ENCODE peak calls at places on chromosome 12, in eight cellular contexts. One of them, this sample, is unnamed.

GRCh38 chr12:108838194-108839010 is 19.0 kb downstream of the SSH1 start:
- DNase-seq in HepG2: peak
- DNase-seq in body of pancreas: peak
- DNase-seq in upper lobe of right lung: peak
- DNase-seq in Caco-2: no peak
- DNase-seq in IMR-90: peak
- DNase-seq in left lung: peak
- DNase-seq in HCT116: peak
- DNase-seq in this sample: peak

GRCh38 chr12:64187794-64188193 is 34.3 kb downstream of the KICS2 start:
- DNase-seq in HepG2: no peak
- DNase-seq in body of pancreas: no peak
- DNase-seq in upper lobe of right lung: no peak
- DNase-seq in Caco-2: no peak
- DNase-seq in IMR-90: no peak
- DNase-seq in left lung: no peak
- DNase-seq in HCT116: no peak
- DNase-seq in this sample: no peak

GRCh38 chr12:131473261-131473660 is 237.6 kb upstream of the SFSWAP start:
- DNase-seq in HepG2: no peak
- DNase-seq in body of pancreas: no peak
- DNase-seq in upper lobe of right lung: no peak
- DNase-seq in Caco-2: no peak
- DNase-seq in IMR-90: no peak
- DNase-seq in left lung: no peak
- DNase-seq in HCT116: no peak
- DNase-seq in this sample: no peak

GRCh38 chr12:52522346-52523011 is 2.3 kb upstream of the KRT5 start:
- DNase-seq in HepG2: no peak
- DNase-seq in body of pancreas: peak
- DNase-seq in upper lobe of right lung: no peak
- DNase-seq in Caco-2: no peak
- DNase-seq in IMR-90: no peak
- DNase-seq in left lung: no peak
- DNase-seq in HCT116: peak
- DNase-seq in this sample: no peak

GRCh38 chr12:14777271-14777670 is 26.0 kb downstream of the WBP11 start:
- DNase-seq in HepG2: peak
- DNase-seq in body of pancreas: peak
- DNase-seq in upper lobe of right lung: no peak
- DNase-seq in Caco-2: peak
- DNase-seq in IMR-90: no peak
- DNase-seq in left lung: no peak
- DNase-seq in HCT116: no peak
- DNase-seq in this sample: no peak

GRCh38 chr12:30908389-30909087 is 18.0 kb upstream of the TSPAN11 start:
- DNase-seq in HepG2: peak
- DNase-seq in body of pancreas: no peak
- DNase-seq in upper lobe of right lung: no peak
- DNase-seq in Caco-2: no peak
- DNase-seq in IMR-90: peak
- DNase-seq in left lung: no peak
- DNase-seq in HCT116: no peak
- DNase-seq in this sample: peak

GRCh38 chr12:71746983-71747611 is 7.6 kb upstream of the RAB21 start:
- DNase-seq in HepG2: peak
- DNase-seq in body of pancreas: peak
- DNase-seq in upper lobe of right lung: no peak
- DNase-seq in Caco-2: peak
- DNase-seq in IMR-90: peak
- DNase-seq in left lung: no peak
- DNase-seq in HCT116: peak
- DNase-seq in this sample: no peak

GRCh38 chr12:122921917-122922316 is 26.0 kb upstream of the VPS37B start:
- DNase-seq in HepG2: no peak
- DNase-seq in body of pancreas: no peak
- DNase-seq in upper lobe of right lung: no peak
- DNase-seq in Caco-2: no peak
- DNase-seq in IMR-90: no peak
- DNase-seq in left lung: no peak
- DNase-seq in HCT116: no peak
- DNase-seq in this sample: no peak

GRCh38 chr12:4270670-4271432 is 2.7 kb upstream of the CCND2 start:
- DNase-seq in HepG2: no peak
- DNase-seq in body of pancreas: peak
- DNase-seq in upper lobe of right lung: peak
- DNase-seq in Caco-2: peak
- DNase-seq in IMR-90: no peak
- DNase-seq in left lung: peak
- DNase-seq in HCT116: no peak
- DNase-seq in this sample: no peak

GRCh38 chr12:48788852-48789775 is at the start of gene ADCY6:
- DNase-seq in HepG2: peak
- DNase-seq in body of pancreas: peak
- DNase-seq in upper lobe of right lung: peak
- DNase-seq in Caco-2: peak
- DNase-seq in IMR-90: peak
- DNase-seq in left lung: peak
- DNase-seq in HCT116: peak
- DNase-seq in this sample: peak

GRCh38 chr12:112283541-112283940 is 98.7 kb downstream of the HECTD4 start:
- DNase-seq in HepG2: no peak
- DNase-seq in body of pancreas: no peak
- DNase-seq in upper lobe of right lung: no peak
- DNase-seq in Caco-2: no peak
- DNase-seq in IMR-90: no peak
- DNase-seq in left lung: no peak
- DNase-seq in HCT116: no peak
- DNase-seq in this sample: no peak

GRCh38 chr12:132638541-132639408 is 20.2 kb downstream of the P2RX2 start:
- DNase-seq in HepG2: peak
- DNase-seq in body of pancreas: no peak
- DNase-seq in upper lobe of right lung: no peak
- DNase-seq in Caco-2: peak
- DNase-seq in IMR-90: peak
- DNase-seq in left lung: no peak
- DNase-seq in HCT116: no peak
- DNase-seq in this sample: peak

GRCh38 chr12:2681426-2682205 is 113.2 kb upstream of the FKBP4 start:
- DNase-seq in HepG2: no peak
- DNase-seq in body of pancreas: no peak
- DNase-seq in upper lobe of right lung: no peak
- DNase-seq in Caco-2: peak
- DNase-seq in IMR-90: no peak
- DNase-seq in left lung: no peak
- DNase-seq in HCT116: no peak
- DNase-seq in this sample: no peak

GRCh38 chr12:55840581-55841351 is 2.0 kb downstream of the MMP19 start:
- DNase-seq in HepG2: no peak
- DNase-seq in body of pancreas: no peak
- DNase-seq in upper lobe of right lung: no peak
- DNase-seq in Caco-2: no peak
- DNase-seq in IMR-90: no peak
- DNase-seq in left lung: no peak
- DNase-seq in HCT116: no peak
- DNase-seq in this sample: no peak

GRCh38 chr12:18479266-18479665 is 217.9 kb downstream of the PIK3C2G start:
- DNase-seq in HepG2: no peak
- DNase-seq in body of pancreas: no peak
- DNase-seq in upper lobe of right lung: no peak
- DNase-seq in Caco-2: no peak
- DNase-seq in IMR-90: no peak
- DNase-seq in left lung: no peak
- DNase-seq in HCT116: no peak
- DNase-seq in this sample: no peak

GRCh38 chr12:110638792-110639191 is 24.9 kb downstream of the TCTN1 start:
- DNase-seq in HepG2: no peak
- DNase-seq in body of pancreas: no peak
- DNase-seq in upper lobe of right lung: no peak
- DNase-seq in Caco-2: no peak
- DNase-seq in IMR-90: peak
- DNase-seq in left lung: no peak
- DNase-seq in HCT116: no peak
- DNase-seq in this sample: no peak

GRCh38 chr12:110639336-110640178 is 25.6 kb downstream of the TCTN1 start:
- DNase-seq in HepG2: no peak
- DNase-seq in body of pancreas: no peak
- DNase-seq in upper lobe of right lung: no peak
- DNase-seq in Caco-2: no peak
- DNase-seq in IMR-90: peak
- DNase-seq in left lung: no peak
- DNase-seq in HCT116: no peak
- DNase-seq in this sample: peak

GRCh38 chr12:110637869-110638441 is 24.0 kb downstream of the TCTN1 start:
- DNase-seq in HepG2: no peak
- DNase-seq in body of pancreas: no peak
- DNase-seq in upper lobe of right lung: no peak
- DNase-seq in Caco-2: no peak
- DNase-seq in IMR-90: no peak
- DNase-seq in left lung: no peak
- DNase-seq in HCT116: no peak
- DNase-seq in this sample: no peak

GRCh38 chr12:110641512-110641911 is 27.6 kb downstream of the TCTN1 start:
- DNase-seq in HepG2: no peak
- DNase-seq in body of pancreas: no peak
- DNase-seq in upper lobe of right lung: no peak
- DNase-seq in Caco-2: no peak
- DNase-seq in IMR-90: peak
- DNase-seq in left lung: no peak
- DNase-seq in HCT116: no peak
- DNase-seq in this sample: no peak

DNA sequence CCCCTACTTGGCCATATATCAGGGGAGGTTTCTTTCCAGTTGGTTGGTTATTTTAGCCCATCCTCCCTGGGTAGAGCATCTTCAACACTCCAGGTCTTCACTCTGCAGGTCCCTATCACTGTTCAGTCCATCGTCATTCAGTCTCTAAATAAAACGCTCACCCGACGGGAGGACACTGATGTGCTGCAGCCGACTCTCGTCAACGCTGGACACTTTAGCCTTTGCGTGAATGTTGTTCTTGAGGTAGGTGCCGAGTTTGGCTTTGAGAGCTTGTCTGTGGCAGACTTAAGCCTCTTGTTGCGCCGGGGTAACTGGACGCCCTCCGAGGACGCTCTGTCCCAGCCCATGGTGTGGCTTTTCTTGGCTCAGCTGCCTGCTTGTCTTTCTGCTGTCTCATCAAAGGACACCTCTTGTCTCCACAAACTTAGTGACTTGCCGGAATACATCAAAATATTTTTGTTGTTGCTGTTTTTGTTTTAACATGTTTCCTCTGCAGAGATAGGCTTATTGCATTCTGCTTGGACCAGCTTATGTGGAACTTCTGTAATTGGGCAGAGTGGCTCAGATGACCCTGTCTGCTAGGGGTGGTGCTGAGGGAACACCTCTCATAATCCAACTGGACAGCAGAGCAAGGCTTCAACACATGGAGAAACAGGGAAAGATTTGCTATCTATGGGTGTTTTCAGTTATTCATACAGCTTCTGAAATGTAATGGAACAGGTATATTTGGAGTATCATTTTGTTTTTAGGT is 26.5 kb downstream of the TCTN1 start:
- DNase-seq in HepG2: no peak
- DNase-seq in body of pancreas: no peak
- DNase-seq in upper lobe of right lung: no peak
- DNase-seq in Caco-2: no peak
- DNase-seq in IMR-90: no peak
- DNase-seq in left lung: no peak
- DNase-seq in HCT116: no peak
- DNase-seq in this sample: no peak
- H3K4me3 ChIP-seq in HepG2: no peak
- H3K4me3 ChIP-seq in body of pancreas: no peak
- H3K4me3 ChIP-seq in upper lobe of right lung: no peak
- H3K4me3 ChIP-seq in Caco-2: no peak
- H3K4me3 ChIP-seq in IMR-90: no peak
- H3K4me3 ChIP-seq in left lung: no peak
- H3K4me3 ChIP-seq in HCT116: no peak
- H3K4me3 ChIP-seq in this sample: no peak

GRCh38 chr12:6863586-6864321 is 3.6 kb upstream of the TPI1 start:
- DNase-seq in HepG2: no peak
- DNase-seq in body of pancreas: no peak
- DNase-seq in upper lobe of right lung: no peak
- DNase-seq in Caco-2: no peak
- DNase-seq in IMR-90: no peak
- DNase-seq in left lung: no peak
- DNase-seq in HCT116: no peak
- DNase-seq in this sample: no peak
- TF ChIP-seq CTCF in HepG2: no peak
- TF ChIP-seq CTCF in body of pancreas: no peak
- TF ChIP-seq CTCF in upper lobe of right lung: no peak
- TF ChIP-seq CTCF in Caco-2: no peak
- TF ChIP-seq CTCF in IMR-90: no peak
- TF ChIP-seq CTCF in left lung: no peak
- TF ChIP-seq CTCF in HCT116: no peak
- TF ChIP-seq CTCF in this sample: no peak

DNA sequence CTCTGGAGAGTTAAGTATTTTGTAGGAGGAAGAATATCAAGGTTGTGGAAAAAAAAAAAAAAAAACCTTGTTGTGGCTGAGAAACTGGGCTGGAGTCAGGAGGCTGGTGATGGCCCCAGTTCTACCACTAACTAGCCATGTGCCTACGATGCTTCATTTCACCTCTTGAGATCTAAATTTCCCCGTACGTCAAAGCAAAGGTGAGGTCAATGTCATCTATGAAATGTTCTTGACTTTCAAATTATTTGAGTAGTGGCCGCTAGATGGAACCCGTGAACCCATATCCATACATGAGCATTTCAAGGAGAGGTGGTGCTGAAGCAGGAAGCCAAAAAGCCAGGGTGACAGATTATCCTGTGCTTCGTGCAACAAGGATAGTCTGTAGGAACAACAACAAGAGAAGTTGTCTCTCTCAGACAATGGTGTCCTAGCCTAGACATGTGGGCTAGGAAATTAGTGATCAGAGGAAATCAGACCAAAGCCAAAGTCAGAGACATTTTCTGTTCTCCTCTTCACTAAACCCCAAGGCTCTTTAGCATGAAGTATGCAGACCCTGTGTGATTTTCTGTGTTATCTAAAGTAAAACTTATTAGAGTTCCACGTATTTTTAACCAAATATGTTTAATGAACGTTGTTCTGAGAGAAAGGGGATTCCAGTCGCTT is 95.5 kb upstream of the ETV6 start:
- DNase-seq in HepG2: peak
- DNase-seq in body of pancreas: peak
- DNase-seq in upper lobe of right lung: no peak
- DNase-seq in Caco-2: peak
- DNase-seq in IMR-90: peak
- DNase-seq in left lung: no peak
- DNase-seq in HCT116: peak
- DNase-seq in this sample: peak
- H3K4me3 ChIP-seq in HepG2: no peak
- H3K4me3 ChIP-seq in body of pancreas: no peak
- H3K4me3 ChIP-seq in upper lobe of right lung: no peak
- H3K4me3 ChIP-seq in Caco-2: no peak
- H3K4me3 ChIP-seq in IMR-90: no peak
- H3K4me3 ChIP-seq in left lung: no peak
- H3K4me3 ChIP-seq in HCT116: no peak
- H3K4me3 ChIP-seq in this sample: no peak

DNA sequence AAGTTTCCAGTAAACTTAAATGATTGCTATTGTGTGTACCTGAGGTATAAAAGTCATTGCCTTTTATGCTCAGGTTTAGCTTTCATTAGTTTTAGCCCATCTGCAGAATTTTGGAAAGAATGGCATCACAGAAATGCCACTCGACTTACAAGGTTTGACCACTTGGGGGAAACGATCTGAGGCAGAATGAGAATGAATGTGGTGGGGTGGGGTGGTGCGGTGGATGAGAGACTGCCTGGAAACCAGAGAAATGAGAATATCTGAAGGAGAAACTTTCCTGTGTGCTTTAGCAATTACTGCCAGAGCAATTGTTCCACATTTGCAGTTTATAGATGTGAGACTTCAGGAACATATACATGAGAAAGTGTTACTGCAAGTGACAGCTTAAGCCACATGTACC is 225.4 kb upstream of the PDE3A start:
- DNase-seq in HepG2: no peak
- DNase-seq in body of pancreas: no peak
- DNase-seq in upper lobe of right lung: no peak
- DNase-seq in Caco-2: no peak
- DNase-seq in IMR-90: no peak
- DNase-seq in left lung: no peak
- DNase-seq in HCT116: no peak
- DNase-seq in this sample: no peak
- TF ChIP-seq CTCF in HepG2: no peak
- TF ChIP-seq CTCF in body of pancreas: no peak
- TF ChIP-seq CTCF in upper lobe of right lung: no peak
- TF ChIP-seq CTCF in Caco-2: no peak
- TF ChIP-seq CTCF in IMR-90: no peak
- TF ChIP-seq CTCF in left lung: no peak
- TF ChIP-seq CTCF in HCT116: peak
- TF ChIP-seq CTCF in this sample: peak

This sample was measured in retinal pigment epithelial cell.